ENCODE peak calls at places on chromosome 13, in eight cellular contexts. D is HepG2, P is SK-N-SH, F is heart left ventricle, N is tibial nerve, Y is aorta, Q is A673, R is left ventricle myocardium inferior. M is an unnamed sample. For H3K27me3, the result is how much of the 10 kb centered on the place peaks cover.

GRCh38 chr13:48344264-48344663 is 40.7 kb downstream of the RB1 start:
- DNase-seq in D (no peak), P (no peak), F (no peak), N (no peak), Y (no peak), Q (no peak), R (no peak), M (no peak)

GRCh38 chr13:106796280-106797047 is 228.5 kb upstream of the ARGLU1 start:
- DNase-seq in D (no peak), P (no peak), F (no peak), N (no peak), Y (no peak), Q (no peak), R (no peak), M (no peak)

GRCh38 chr13:20901668-20902437 is 693 bp downstream of the XPO4 start:
- DNase-seq in D (peak), P (peak), F (peak), N (no peak), Y (no peak), Q (peak), R (peak), M (no peak)

GRCh38 chr13:48415516-48415915 is 2.6 kb upstream of the LPAR6 start:
- DNase-seq in D (no peak), P (no peak), F (no peak), N (no peak), Y (no peak), Q (no peak), R (no peak), M (no peak)

GRCh38 chr13:52455677-52456041 is 381 bp downstream of the CKAP2 start:
- DNase-seq in D (peak), P (peak), F (peak), N (peak), Y (peak), Q (peak), R (peak), M (peak)

GRCh38 chr13:75870397-75870801 is 234.3 kb downstream of the LMO7 start:
- DNase-seq in D (no peak), P (peak), F (no peak), N (peak), Y (no peak), Q (peak), R (no peak), M (no peak)

GRCh38 chr13:91045351-91046034 is 302.0 kb upstream of the MIR17HG start:
- DNase-seq in D (no peak), P (peak), F (no peak), N (no peak), Y (no peak), Q (peak), R (no peak), M (no peak)

GRCh38 chr13:60335531-60335930 is 61.5 kb upstream of the TDRD3 start:
- DNase-seq in D (peak), P (no peak), F (no peak), N (no peak), Y (no peak), Q (peak), R (no peak), M (no peak)

GRCh38 chr13:36346222-36347083 is at the start of gene SPART:
- DNase-seq in D (peak), P (peak), F (peak), N (peak), Y (peak), Q (peak), R (peak), M (peak)

GRCh38 chr13:35855531-35856019 is 275.6 kb downstream of the DCLK1 start:
- DNase-seq in D (no peak), P (no peak), F (no peak), N (no peak), Y (no peak), Q (peak), R (no peak), M (no peak)

GRCh38 chr13:39129253-39129652 is 91.0 kb downstream of the NHLRC3 start:
- DNase-seq in D (no peak), P (no peak), F (no peak), N (no peak), Y (no peak), Q (no peak), R (no peak), M (no peak)

GRCh38 chr13:79776538-79776937 is 295.6 kb downstream of the NDFIP2 start:
- DNase-seq in D (no peak), P (no peak), F (no peak), N (no peak), Y (no peak), Q (peak), R (no peak), M (no peak)

GRCh38 chr13:93603043-93603442 is 376.4 kb downstream of the GPC6 start:
- DNase-seq in D (no peak), P (no peak), F (no peak), N (no peak), Y (peak), Q (peak), R (no peak), M (peak)

GRCh38 chr13:91893040-91893439 is 494.6 kb downstream of the GPC5 start:
- DNase-seq in D (no peak), P (no peak), F (no peak), N (no peak), Y (no peak), Q (no peak), R (no peak), M (no peak)

GRCh38 chr13:37640499-37640898 is 41.9 kb upstream of the POSTN start:
- DNase-seq in D (no peak), P (no peak), F (no peak), N (no peak), Y (no peak), Q (peak), R (no peak), M (peak)

GRCh38 chr13:45361596-45362206 is 20.7 kb upstream of the TPT1 start:
- DNase-seq in D (no peak), P (no peak), F (no peak), N (no peak), Y (no peak), Q (no peak), R (no peak), M (no peak)

GRCh38 chr13:34748561-34748960 is 193.5 kb upstream of the NBEA start:
- DNase-seq in D (no peak), P (no peak), F (no peak), N (no peak), Y (no peak), Q (no peak), R (no peak), M (no peak)
- H3K27ac ChIP-seq in D (no peak), P (no peak), F (peak), N (peak), Y (no peak), Q (no peak), R (peak), M (no peak)

DNA sequence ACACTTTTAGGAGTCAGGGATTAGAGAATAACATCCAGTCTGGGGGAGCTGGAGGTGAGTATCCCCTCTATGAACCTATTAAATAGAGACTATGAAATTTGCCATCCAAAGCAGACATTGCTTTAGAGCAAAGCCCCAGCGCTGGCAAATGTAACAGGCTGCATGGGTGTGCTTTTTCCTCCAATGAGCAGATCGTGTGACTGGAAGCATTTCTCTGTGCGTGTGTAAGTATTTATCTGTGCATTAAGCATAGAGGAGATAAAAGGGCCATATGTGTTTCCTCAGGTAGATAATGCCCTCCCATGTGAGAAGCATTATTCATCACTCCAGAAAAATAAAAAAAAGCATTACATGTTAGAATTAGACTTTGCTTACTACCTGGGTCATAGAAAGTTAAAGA is 924 bp downstream of the TNFSF13B start:
- DNase-seq in D (no peak), P (peak), F (no peak), N (no peak), Y (no peak), Q (peak), R (no peak), M (no peak)
- H3K4me3 ChIP-seq in D (no peak), P (no peak), F (no peak), N (peak), Y (no peak), Q (peak), R (peak), M (peak)

DNA sequence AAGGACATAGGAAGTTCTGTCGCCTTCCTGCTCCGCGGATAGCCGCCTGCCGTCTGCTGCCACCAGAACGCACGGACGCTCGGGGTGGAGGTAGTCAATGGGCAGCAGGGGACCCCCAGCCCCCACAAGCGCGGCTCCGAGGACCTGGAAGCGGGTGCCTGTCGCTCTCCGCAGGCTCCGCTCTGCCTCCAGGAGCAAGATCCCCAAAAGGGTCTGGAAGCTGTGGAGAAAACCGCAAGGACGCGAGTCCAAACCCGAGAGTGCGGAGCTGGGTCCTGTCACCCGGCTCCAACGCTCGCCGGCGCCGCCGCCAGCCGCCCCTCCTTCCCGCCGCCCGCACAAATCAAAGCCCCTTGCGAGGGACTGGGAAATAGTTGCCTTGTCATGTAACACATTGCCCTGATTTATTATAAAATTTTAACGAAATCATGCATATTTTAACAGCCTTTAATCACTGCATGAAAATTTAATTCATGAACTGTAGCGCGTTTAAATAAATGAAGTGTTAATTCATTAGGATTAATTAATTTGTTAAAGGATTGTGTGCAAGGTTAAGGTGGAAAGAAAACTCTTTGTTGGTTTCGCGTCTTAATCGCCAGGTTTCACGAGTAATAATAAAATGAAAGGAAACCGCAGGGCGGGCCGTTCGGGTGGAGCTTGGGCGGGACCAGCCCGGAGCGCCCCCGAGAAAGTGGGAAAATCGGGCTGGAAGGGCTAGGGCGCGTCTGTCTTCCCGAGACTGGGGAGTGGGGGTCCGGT is 5.5 kb upstream of the POU4F1 start:
- DNase-seq in D (no peak), P (peak), F (no peak), N (no peak), Y (no peak), Q (no peak), R (no peak), M (no peak)
- H3K27me3 ChIP-seq in D (half or more), P (half or more), F (half or more), N (half or more), Y (under half), Q (half or more), R (half or more), M (half or more)

GRCh38 chr13:98507060-98507797 is 69.7 kb downstream of the STK24 start:
- DNase-seq in D (peak), P (peak), F (peak), N (peak), Y (peak), Q (peak), R (peak), M (no peak)
- H3K27ac ChIP-seq in D (peak), P (peak), F (peak), N (peak), Y (peak), Q (peak), R (peak), M (no peak)

GRCh38 chr13:28494861-28495585 is at the start of gene FLT1:
- DNase-seq in D (no peak), P (peak), F (peak), N (no peak), Y (peak), Q (peak), R (peak), M (no peak)
- H3K4me3 ChIP-seq in D (no peak), P (peak), F (peak), N (peak), Y (peak), Q (peak), R (peak), M (peak)

GRCh38 chr13:31121327-31122140 is 40.2 kb downstream of the HSPH1 start:
- DNase-seq in D (no peak), P (no peak), F (no peak), N (peak), Y (no peak), Q (no peak), R (no peak), M (no peak)

GRCh38 chr13:31122544-31123260 is 39.0 kb downstream of the HSPH1 start:
- DNase-seq in D (no peak), P (no peak), F (no peak), N (no peak), Y (no peak), Q (no peak), R (no peak), M (no peak)

GRCh38 chr13:31122143-31122542 is 39.6 kb downstream of the HSPH1 start:
- DNase-seq in D (no peak), P (no peak), F (no peak), N (peak), Y (no peak), Q (no peak), R (no peak), M (no peak)

GRCh38 chr13:31119526-31119925 is 42.2 kb downstream of the HSPH1 start:
- DNase-seq in D (no peak), P (no peak), F (no peak), N (no peak), Y (no peak), Q (no peak), R (no peak), M (no peak)

DNA sequence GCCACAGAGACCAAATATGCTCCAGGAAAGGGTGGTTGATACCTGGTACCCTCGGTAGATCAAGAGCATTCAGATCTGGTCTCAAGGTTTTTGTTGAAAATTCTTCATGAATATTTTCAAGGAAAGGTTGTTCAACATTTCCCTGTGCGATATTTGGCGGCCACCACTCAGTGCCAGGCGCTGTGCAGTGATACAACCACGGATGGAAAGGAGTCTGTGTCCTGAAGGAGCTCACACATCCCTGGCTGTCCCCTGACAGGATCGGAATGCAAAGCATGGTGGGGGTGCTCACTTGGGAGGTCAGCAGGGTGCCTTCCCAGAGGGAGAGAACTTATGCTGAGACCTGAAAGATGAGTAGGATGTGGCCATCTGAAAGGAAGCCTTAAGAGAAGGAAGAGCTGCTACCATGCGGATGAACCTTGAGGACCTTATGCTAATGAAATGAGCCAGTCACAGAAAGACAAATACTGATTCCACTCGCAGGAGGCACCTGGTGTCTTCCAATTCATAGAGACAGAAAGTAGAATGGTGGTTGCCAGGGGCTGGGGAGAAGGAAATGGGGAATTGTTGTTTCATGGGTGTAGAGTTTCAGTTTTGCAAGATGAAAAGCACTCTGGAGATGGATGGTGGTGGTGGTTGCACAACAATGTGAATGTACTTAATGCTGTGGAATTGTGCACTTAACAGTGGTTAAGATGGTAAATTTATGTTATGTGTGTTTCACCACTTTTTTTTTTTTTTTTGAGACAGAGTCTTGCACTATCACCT is 41.6 kb downstream of the HSPH1 start:
- DNase-seq in D (no peak), P (no peak), F (no peak), N (no peak), Y (no peak), Q (no peak), R (no peak), M (no peak)
- H3K27me3 ChIP-seq in D (under half), P (under half), F (under half), N (under half), Y (under half), Q (under half), R (under half), M (half or more)

GRCh38 chr13:84686973-84687372 is 804.7 kb upstream of the SLITRK1 start:
- DNase-seq in D (no peak), P (no peak), F (no peak), N (no peak), Y (no peak), Q (no peak), R (no peak), M (no peak)

GRCh38 chr13:84683448-84683847 is 801.2 kb upstream of the SLITRK1 start:
- DNase-seq in D (no peak), P (no peak), F (no peak), N (no peak), Y (no peak), Q (no peak), R (no peak), M (no peak)

GRCh38 chr13:84684048-84684662 is 801.9 kb upstream of the SLITRK1 start:
- DNase-seq in D (no peak), P (no peak), F (peak), N (no peak), Y (no peak), Q (no peak), R (no peak), M (no peak)

GRCh38 chr13:84686458-84686857 is 804.2 kb upstream of the SLITRK1 start:
- DNase-seq in D (no peak), P (no peak), F (no peak), N (no peak), Y (no peak), Q (no peak), R (no peak), M (no peak)

GRCh38 chr13:84684804-84685203 is 802.5 kb upstream of the SLITRK1 start:
- DNase-seq in D (no peak), P (no peak), F (no peak), N (no peak), Y (no peak), Q (no peak), R (no peak), M (no peak)
- H3K27ac ChIP-seq in D (no peak), P (no peak), F (no peak), N (no peak), Y (no peak), Q (no peak), R (no peak), M (no peak)

DNA sequence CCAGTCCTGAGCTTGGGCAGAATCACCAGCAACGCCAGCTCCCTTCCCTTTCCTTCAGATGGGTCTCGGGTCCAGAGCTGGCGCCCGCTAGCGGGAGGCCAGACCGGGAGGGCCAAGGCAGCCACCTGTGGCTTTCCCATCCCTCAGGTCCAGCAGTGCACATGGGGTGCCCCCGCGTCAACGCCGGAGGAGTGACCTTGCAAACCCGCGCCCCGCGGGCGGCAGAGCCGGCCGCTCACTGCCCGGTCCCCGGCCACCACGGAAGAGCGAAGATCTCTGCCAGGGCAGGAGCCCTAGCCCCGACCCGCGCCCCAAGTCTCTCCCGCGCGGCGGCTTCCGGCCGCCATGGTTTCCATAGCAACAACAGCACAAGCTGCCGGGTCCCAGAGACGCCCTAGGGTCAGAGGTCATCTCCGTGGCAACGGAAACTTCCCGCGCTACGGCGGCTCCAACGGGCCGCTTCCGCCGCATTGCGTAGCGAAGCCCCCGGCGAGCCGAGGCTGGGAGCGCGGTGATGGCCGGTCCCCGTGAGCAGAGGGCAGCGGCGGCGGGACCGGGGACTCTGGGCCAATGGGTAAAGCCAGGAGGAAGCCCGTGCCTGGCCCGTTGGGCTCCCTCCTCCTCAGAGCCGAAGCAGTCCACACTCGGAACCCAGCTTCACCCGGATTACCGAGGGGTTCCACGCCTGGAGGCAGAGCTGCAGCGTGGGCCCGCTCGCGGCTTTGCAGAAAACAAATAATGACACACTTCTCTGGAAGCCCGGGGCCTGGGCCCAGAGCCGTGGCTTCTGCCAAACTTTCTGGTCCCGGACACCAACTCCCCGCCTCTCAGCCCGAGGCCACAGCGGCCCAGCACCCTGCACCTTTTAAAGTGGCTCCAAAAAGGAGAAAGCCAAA is 7.4 kb downstream of the FGF14 start:
- DNase-seq in D (no peak), P (peak), F (peak), N (peak), Y (peak), Q (peak), R (peak), M (peak)
- H3K4me3 ChIP-seq in D (no peak), P (peak), F (peak), N (peak), Y (peak), Q (peak), R (peak), M (peak)

DNA sequence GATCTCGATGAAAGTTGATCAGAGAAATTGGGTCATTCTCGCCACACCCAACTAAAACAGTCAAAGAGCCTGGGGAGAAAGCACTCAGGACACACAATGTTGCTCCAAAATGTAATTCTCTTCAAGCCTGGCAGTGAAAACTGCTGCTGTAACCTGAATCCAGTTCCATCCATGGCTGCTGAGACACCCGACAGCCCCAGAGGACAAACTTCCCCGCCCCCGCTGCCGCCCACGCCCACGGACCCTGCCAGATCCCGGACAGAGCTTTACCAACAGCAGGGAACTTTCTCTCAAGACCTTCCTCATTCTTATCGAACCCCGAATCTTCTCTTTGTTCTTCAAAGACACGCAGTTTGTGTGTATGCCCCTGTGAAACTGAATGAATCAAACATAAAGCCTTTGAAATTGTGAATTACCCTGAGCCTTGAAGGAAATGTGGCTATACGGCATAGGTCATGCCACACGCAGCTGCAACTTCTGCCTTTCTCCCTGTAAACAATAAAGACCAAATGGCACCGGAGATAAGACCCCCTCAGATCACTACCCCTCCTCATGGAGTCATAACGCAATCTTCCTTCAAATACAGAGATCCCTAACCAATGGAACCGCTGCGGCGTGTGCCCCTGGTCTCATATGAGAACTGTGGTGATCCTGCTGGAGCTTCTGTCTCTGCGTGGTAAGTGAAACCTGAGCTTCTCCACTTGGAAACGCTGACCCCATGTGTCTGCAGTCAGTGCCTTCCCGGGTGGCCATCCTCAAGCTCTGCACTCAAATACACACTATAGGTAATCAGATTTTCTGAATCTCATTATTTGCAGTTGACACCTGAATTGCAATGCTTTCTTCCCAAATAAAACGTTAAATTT is 4.8 kb upstream of the LAMP1 start:
- DNase-seq in D (no peak), P (peak), F (peak), N (no peak), Y (peak), Q (peak), R (peak), M (no peak)
- H3K27me3 ChIP-seq in D (under half), P (under half), F (under half), N (under half), Y (under half), Q (under half), R (under half), M (under half)

M was measured in AG04450.